ENCODE peak calls at places on chromosomes 5 and 9, in nine cellular contexts. One of them, this sample, is unnamed. For H3K9me3, the result is how much of the 10 kb centered on the place peaks cover.

GRCh38 chr9:110767559-110768063 is 99.0 kb downstream of the MUSK start:
- DNase-seq in Caco-2: no peak
- DNase-seq in right lobe of liver: no peak
- DNase-seq in aorta: peak
- DNase-seq in neural progenitor cell: no peak
- DNase-seq in OCI-LY7: no peak
- DNase-seq in ascending aorta: no peak
- DNase-seq in CD8-positive, alpha-beta T cell: no peak
- DNase-seq in MG63: peak
- DNase-seq in this sample: no peak

GRCh38 chr9:95040106-95040505 is 277.4 kb downstream of the FANCC start:
- DNase-seq in OCI-LY7: no peak
- DNase-seq in neural progenitor cell: no peak
- DNase-seq in Caco-2: no peak
- DNase-seq in CD8-positive, alpha-beta T cell: no peak
- DNase-seq in right lobe of liver: no peak
- DNase-seq in aorta: no peak
- DNase-seq in MG63: no peak
- DNase-seq in ascending aorta: no peak
- DNase-seq in this sample: no peak

GRCh38 chr9:38318755-38319495 is 73.6 kb upstream of the ALDH1B1 start:
- DNase-seq in neural progenitor cell: no peak
- DNase-seq in Caco-2: no peak
- DNase-seq in MG63: no peak
- DNase-seq in ascending aorta: no peak
- DNase-seq in aorta: no peak
- DNase-seq in OCI-LY7: no peak
- DNase-seq in CD8-positive, alpha-beta T cell: no peak
- DNase-seq in right lobe of liver: no peak
- DNase-seq in this sample: no peak

GRCh38 chr9:34246453-34246852 is 67.6 kb downstream of the UBAP1 start:
- DNase-seq in right lobe of liver: no peak
- DNase-seq in ascending aorta: no peak
- DNase-seq in aorta: no peak
- DNase-seq in neural progenitor cell: no peak
- DNase-seq in Caco-2: no peak
- DNase-seq in OCI-LY7: no peak
- DNase-seq in CD8-positive, alpha-beta T cell: no peak
- DNase-seq in MG63: no peak
- DNase-seq in this sample: no peak

GRCh38 chr5:169354263-169354662 is 53.3 kb upstream of the SLIT3 start:
- DNase-seq in aorta: no peak
- DNase-seq in ascending aorta: no peak
- DNase-seq in Caco-2: no peak
- DNase-seq in neural progenitor cell: no peak
- DNase-seq in MG63: no peak
- DNase-seq in OCI-LY7: no peak
- DNase-seq in right lobe of liver: no peak
- DNase-seq in CD8-positive, alpha-beta T cell: no peak
- DNase-seq in this sample: no peak

GRCh38 chr5:17388717-17389116 is 109.3 kb upstream of the TAF11L2 start:
- DNase-seq in OCI-LY7: no peak
- DNase-seq in ascending aorta: no peak
- DNase-seq in CD8-positive, alpha-beta T cell: no peak
- DNase-seq in right lobe of liver: no peak
- DNase-seq in Caco-2: no peak
- DNase-seq in aorta: no peak
- DNase-seq in MG63: no peak
- DNase-seq in neural progenitor cell: no peak
- DNase-seq in this sample: no peak

GRCh38 chr5:27241564-27242257 is 203.3 kb upstream of the CDH9 start:
- DNase-seq in ascending aorta: no peak
- DNase-seq in OCI-LY7: no peak
- DNase-seq in Caco-2: no peak
- DNase-seq in aorta: no peak
- DNase-seq in right lobe of liver: no peak
- DNase-seq in CD8-positive, alpha-beta T cell: no peak
- DNase-seq in MG63: no peak
- DNase-seq in neural progenitor cell: no peak
- DNase-seq in this sample: no peak

GRCh38 chr9:38339496-38339895 is 53.0 kb upstream of the ALDH1B1 start:
- DNase-seq in MG63: peak
- DNase-seq in CD8-positive, alpha-beta T cell: no peak
- DNase-seq in neural progenitor cell: no peak
- DNase-seq in aorta: no peak
- DNase-seq in right lobe of liver: no peak
- DNase-seq in Caco-2: no peak
- DNase-seq in ascending aorta: no peak
- DNase-seq in OCI-LY7: no peak
- DNase-seq in this sample: no peak

GRCh38 chr5:98175474-98175873 is 598.0 kb upstream of the RGMB start:
- DNase-seq in neural progenitor cell: no peak
- DNase-seq in Caco-2: no peak
- DNase-seq in right lobe of liver: no peak
- DNase-seq in MG63: no peak
- DNase-seq in OCI-LY7: no peak
- DNase-seq in CD8-positive, alpha-beta T cell: no peak
- DNase-seq in aorta: no peak
- DNase-seq in ascending aorta: no peak
- DNase-seq in this sample: no peak

GRCh38 chr9:124696101-124696500 is 75.0 kb downstream of the NR6A1 start:
- DNase-seq in CD8-positive, alpha-beta T cell: no peak
- DNase-seq in MG63: no peak
- DNase-seq in ascending aorta: no peak
- DNase-seq in Caco-2: no peak
- DNase-seq in aorta: no peak
- DNase-seq in right lobe of liver: no peak
- DNase-seq in OCI-LY7: no peak
- DNase-seq in neural progenitor cell: peak
- DNase-seq in this sample: no peak

GRCh38 chr5:137036630-137037029 is 462.5 kb downstream of the SPOCK1 start:
- DNase-seq in right lobe of liver: no peak
- DNase-seq in aorta: no peak
- DNase-seq in neural progenitor cell: peak
- DNase-seq in ascending aorta: no peak
- DNase-seq in CD8-positive, alpha-beta T cell: no peak
- DNase-seq in MG63: no peak
- DNase-seq in OCI-LY7: no peak
- DNase-seq in Caco-2: no peak
- DNase-seq in this sample: no peak

GRCh38 chr9:122518226-122518625 is 715 bp upstream of the OR1J4 start:
- DNase-seq in OCI-LY7: no peak
- DNase-seq in right lobe of liver: no peak
- DNase-seq in ascending aorta: no peak
- DNase-seq in aorta: no peak
- DNase-seq in Caco-2: no peak
- DNase-seq in CD8-positive, alpha-beta T cell: no peak
- DNase-seq in neural progenitor cell: no peak
- DNase-seq in MG63: no peak
- DNase-seq in this sample: no peak
- H3K9me3 ChIP-seq in OCI-LY7: under half
- H3K9me3 ChIP-seq in right lobe of liver: under half
- H3K9me3 ChIP-seq in ascending aorta: under half
- H3K9me3 ChIP-seq in aorta: under half
- H3K9me3 ChIP-seq in Caco-2: under half
- H3K9me3 ChIP-seq in CD8-positive, alpha-beta T cell: under half
- H3K9me3 ChIP-seq in neural progenitor cell: under half
- H3K9me3 ChIP-seq in MG63: under half
- H3K9me3 ChIP-seq in this sample: under half

GRCh38 chr5:92568522-92568921 is 1012.5 kb downstream of the NR2F1-AS1 start:
- DNase-seq in MG63: no peak
- DNase-seq in right lobe of liver: no peak
- DNase-seq in CD8-positive, alpha-beta T cell: no peak
- DNase-seq in Caco-2: no peak
- DNase-seq in ascending aorta: no peak
- DNase-seq in OCI-LY7: no peak
- DNase-seq in aorta: no peak
- DNase-seq in neural progenitor cell: no peak
- DNase-seq in this sample: no peak
- H3K9me3 ChIP-seq in MG63: under half
- H3K9me3 ChIP-seq in right lobe of liver: under half
- H3K9me3 ChIP-seq in CD8-positive, alpha-beta T cell: under half
- H3K9me3 ChIP-seq in Caco-2: under half
- H3K9me3 ChIP-seq in ascending aorta: under half
- H3K9me3 ChIP-seq in OCI-LY7: under half
- H3K9me3 ChIP-seq in aorta: under half
- H3K9me3 ChIP-seq in neural progenitor cell: under half
- H3K9me3 ChIP-seq in this sample: under half

DNA sequence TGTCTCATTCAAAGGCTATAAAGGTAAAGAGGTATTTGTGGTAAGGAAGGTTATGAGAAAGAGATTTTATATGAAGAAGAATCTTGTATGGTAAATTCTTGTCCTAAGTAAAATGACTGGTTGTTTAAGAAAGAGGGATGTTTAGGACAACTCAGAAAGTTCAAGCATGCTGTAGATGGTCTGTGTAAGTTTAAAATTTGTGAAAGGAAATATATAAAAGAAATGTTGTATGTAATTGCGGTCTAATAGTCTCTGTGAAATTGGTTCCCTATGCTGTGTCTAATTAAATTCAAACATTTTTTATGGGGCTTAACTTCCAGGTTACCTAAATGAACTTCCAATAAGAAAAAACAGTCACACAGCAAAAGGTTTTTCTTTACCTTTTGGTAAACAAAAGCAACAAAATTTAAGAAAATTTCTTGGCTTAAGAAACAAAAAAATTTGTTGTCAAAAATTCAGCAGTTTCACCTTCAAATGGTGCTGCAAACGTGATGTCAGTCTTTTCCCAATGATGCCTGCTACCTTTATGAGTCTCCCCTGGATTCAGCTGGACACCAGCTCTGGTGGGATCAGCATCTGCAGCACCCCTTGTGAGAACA is 83.0 kb upstream of the FCN1 start:
- DNase-seq in aorta: no peak
- DNase-seq in Caco-2: no peak
- DNase-seq in ascending aorta: no peak
- DNase-seq in MG63: no peak
- DNase-seq in neural progenitor cell: peak
- DNase-seq in OCI-LY7: peak
- DNase-seq in CD8-positive, alpha-beta T cell: no peak
- DNase-seq in right lobe of liver: no peak
- DNase-seq in this sample: no peak
- H3K9me3 ChIP-seq in aorta: under half
- H3K9me3 ChIP-seq in Caco-2: under half
- H3K9me3 ChIP-seq in ascending aorta: under half
- H3K9me3 ChIP-seq in MG63: under half
- H3K9me3 ChIP-seq in neural progenitor cell: under half
- H3K9me3 ChIP-seq in OCI-LY7: under half
- H3K9me3 ChIP-seq in CD8-positive, alpha-beta T cell: under half
- H3K9me3 ChIP-seq in right lobe of liver: under half
- H3K9me3 ChIP-seq in this sample: under half

GRCh38 chr5:178462846-178463245 is 127.3 kb downstream of the COL23A1 start:
- DNase-seq in MG63: no peak
- DNase-seq in CD8-positive, alpha-beta T cell: no peak
- DNase-seq in OCI-LY7: no peak
- DNase-seq in ascending aorta: no peak
- DNase-seq in neural progenitor cell: no peak
- DNase-seq in Caco-2: no peak
- DNase-seq in right lobe of liver: no peak
- DNase-seq in aorta: peak
- DNase-seq in this sample: no peak
- H3K9me3 ChIP-seq in MG63: under half
- H3K9me3 ChIP-seq in CD8-positive, alpha-beta T cell: under half
- H3K9me3 ChIP-seq in OCI-LY7: under half
- H3K9me3 ChIP-seq in ascending aorta: under half
- H3K9me3 ChIP-seq in neural progenitor cell: under half
- H3K9me3 ChIP-seq in Caco-2: under half
- H3K9me3 ChIP-seq in right lobe of liver: under half
- H3K9me3 ChIP-seq in aorta: under half
- H3K9me3 ChIP-seq in this sample: under half

DNA sequence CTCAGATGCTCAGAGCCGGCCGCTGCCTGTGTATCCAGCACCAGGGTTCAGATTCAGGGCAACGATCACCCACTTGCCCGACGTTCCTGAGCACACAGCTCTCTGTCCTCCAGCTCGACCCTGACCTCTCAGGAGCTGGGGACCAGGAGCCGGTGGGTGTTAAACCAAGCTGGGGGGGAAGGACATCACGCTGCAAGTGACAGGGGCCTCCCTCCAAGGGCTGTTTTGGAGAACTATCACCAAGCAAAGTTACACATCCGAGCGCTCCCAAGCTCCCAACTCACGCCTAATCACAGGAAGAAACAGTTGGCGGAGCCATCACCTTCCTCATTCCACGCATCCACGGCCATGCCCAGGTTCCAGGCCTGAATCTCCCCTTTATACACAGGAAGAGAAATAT is 51.5 kb upstream of the ZNF354A start:
- DNase-seq in MG63: no peak
- DNase-seq in Caco-2: no peak
- DNase-seq in ascending aorta: no peak
- DNase-seq in neural progenitor cell: no peak
- DNase-seq in aorta: no peak
- DNase-seq in right lobe of liver: no peak
- DNase-seq in OCI-LY7: no peak
- DNase-seq in CD8-positive, alpha-beta T cell: no peak
- DNase-seq in this sample: no peak
- H3K9me3 ChIP-seq in MG63: under half
- H3K9me3 ChIP-seq in Caco-2: under half
- H3K9me3 ChIP-seq in ascending aorta: under half
- H3K9me3 ChIP-seq in neural progenitor cell: under half
- H3K9me3 ChIP-seq in aorta: under half
- H3K9me3 ChIP-seq in right lobe of liver: under half
- H3K9me3 ChIP-seq in OCI-LY7: under half
- H3K9me3 ChIP-seq in CD8-positive, alpha-beta T cell: under half
- H3K9me3 ChIP-seq in this sample: under half